ENCODE peak calls at places on chromosome 9, in seven cellular contexts. One of them, this sample, is unnamed.

GRCh38 chr9:33924978-33925797 is 108.2 kb downstream of the UBE2R2 start:
- DNase-seq in MM.1S: peak; percentile 19
- DNase-seq in fibroblast of lung: peak; percentile 62
- DNase-seq in GM23338: peak; percentile 85
- DNase-seq in left lung: no peak
- DNase-seq in GM06990: no peak
- DNase-seq in cardiac fibroblast: peak; percentile 69
- DNase-seq in this sample: no peak

GRCh38 chr9:133587051-133587450 is 22.1 kb downstream of the FAM163B start:
- DNase-seq in MM.1S: no peak
- DNase-seq in fibroblast of lung: no peak
- DNase-seq in GM23338: no peak
- DNase-seq in left lung: no peak
- DNase-seq in GM06990: no peak
- DNase-seq in cardiac fibroblast: no peak
- DNase-seq in this sample: no peak

GRCh38 chr9:128211551-128212281 is 8.5 kb downstream of the DNM1 start:
- DNase-seq in MM.1S: no peak
- DNase-seq in fibroblast of lung: no peak
- DNase-seq in GM23338: no peak
- DNase-seq in left lung: no peak
- DNase-seq in GM06990: no peak
- DNase-seq in cardiac fibroblast: no peak
- DNase-seq in this sample: no peak

GRCh38 chr9:121453232-121453892 is 46.3 kb downstream of the GGTA1 start:
- DNase-seq in MM.1S: no peak
- DNase-seq in fibroblast of lung: no peak
- DNase-seq in GM23338: peak; percentile 31
- DNase-seq in left lung: no peak
- DNase-seq in GM06990: no peak
- DNase-seq in cardiac fibroblast: peak; percentile 25
- DNase-seq in this sample: no peak

GRCh38 chr9:123425261-123425821 is 69.3 kb downstream of the CRB2 start:
- DNase-seq in MM.1S: no peak
- DNase-seq in fibroblast of lung: no peak
- DNase-seq in GM23338: no peak
- DNase-seq in left lung: no peak
- DNase-seq in GM06990: no peak
- DNase-seq in cardiac fibroblast: no peak
- DNase-seq in this sample: no peak

GRCh38 chr9:137411670-137412380 is 11.1 kb downstream of the EXD3 start:
- DNase-seq in MM.1S: peak; percentile 64
- DNase-seq in fibroblast of lung: peak; percentile 85
- DNase-seq in GM23338: no peak
- DNase-seq in left lung: peak; percentile 81
- DNase-seq in GM06990: peak; percentile 68
- DNase-seq in cardiac fibroblast: peak; percentile 95
- DNase-seq in this sample: peak; percentile 49

GRCh38 chr9:129252937-129253819 is 75.1 kb upstream of the IER5L start:
- DNase-seq in MM.1S: no peak
- DNase-seq in fibroblast of lung: no peak
- DNase-seq in GM23338: no peak
- DNase-seq in left lung: peak; percentile 25
- DNase-seq in GM06990: no peak
- DNase-seq in cardiac fibroblast: no peak
- DNase-seq in this sample: no peak

GRCh38 chr9:6757988-6758417 is 230 bp downstream of the KDM4C start:
- DNase-seq in MM.1S: no peak
- DNase-seq in fibroblast of lung: no peak
- DNase-seq in GM23338: peak; percentile 97
- DNase-seq in left lung: peak; percentile 96
- DNase-seq in GM06990: no peak
- DNase-seq in cardiac fibroblast: no peak
- DNase-seq in this sample: no peak

GRCh38 chr9:82031538-82032280 is 43.1 kb downstream of the SPATA31D1 start:
- DNase-seq in MM.1S: no peak
- DNase-seq in fibroblast of lung: peak; percentile 73
- DNase-seq in GM23338: no peak
- DNase-seq in left lung: no peak
- DNase-seq in GM06990: no peak
- DNase-seq in cardiac fibroblast: peak; percentile 84
- DNase-seq in this sample: peak; percentile 74

GRCh38 chr9:91208837-91209236 is 152.9 kb downstream of the AUH start:
- DNase-seq in MM.1S: no peak
- DNase-seq in fibroblast of lung: no peak
- DNase-seq in GM23338: no peak
- DNase-seq in left lung: no peak
- DNase-seq in GM06990: peak; percentile 17
- DNase-seq in cardiac fibroblast: no peak
- DNase-seq in this sample: no peak

GRCh38 chr9:137294091-137294683 is 7.9 kb downstream of the NRARP start:
- DNase-seq in MM.1S: peak; percentile 29
- DNase-seq in fibroblast of lung: peak; percentile 76
- DNase-seq in GM23338: peak; percentile 81
- DNase-seq in left lung: no peak
- DNase-seq in GM06990: no peak
- DNase-seq in cardiac fibroblast: peak; percentile 78
- DNase-seq in this sample: no peak

GRCh38 chr9:121120386-121120785 is 45.6 kb downstream of the CNTRL start:
- DNase-seq in MM.1S: no peak
- DNase-seq in fibroblast of lung: no peak
- DNase-seq in GM23338: no peak
- DNase-seq in left lung: no peak
- DNase-seq in GM06990: no peak
- DNase-seq in cardiac fibroblast: no peak
- DNase-seq in this sample: no peak

GRCh38 chr9:4743131-4743875 is 2.3 kb upstream of the AK3 start:
- DNase-seq in MM.1S: no peak
- DNase-seq in fibroblast of lung: no peak
- DNase-seq in GM23338: peak; percentile 32
- DNase-seq in left lung: no peak
- DNase-seq in GM06990: no peak
- DNase-seq in cardiac fibroblast: no peak
- DNase-seq in this sample: no peak

GRCh38 chr9:129023036-129023907 is 4.9 kb downstream of the SH3GLB2 start:
- DNase-seq in MM.1S: no peak
- DNase-seq in fibroblast of lung: peak; percentile 88
- DNase-seq in GM23338: no peak
- DNase-seq in left lung: no peak
- DNase-seq in GM06990: no peak
- DNase-seq in cardiac fibroblast: peak; percentile 72
- DNase-seq in this sample: peak; percentile 90

GRCh38 chr9:129313331-129313955 is 135.4 kb upstream of the IER5L start:
- DNase-seq in MM.1S: no peak
- DNase-seq in fibroblast of lung: no peak
- DNase-seq in GM23338: no peak
- DNase-seq in left lung: peak; percentile 28
- DNase-seq in GM06990: no peak
- DNase-seq in cardiac fibroblast: no peak
- DNase-seq in this sample: no peak

GRCh38 chr9:130962418-130963316 is 23.6 kb upstream of the FIBCD1 start:
- DNase-seq in MM.1S: no peak
- DNase-seq in fibroblast of lung: peak; percentile 93
- DNase-seq in GM23338: no peak
- DNase-seq in left lung: peak; percentile 68
- DNase-seq in GM06990: no peak
- DNase-seq in cardiac fibroblast: peak; percentile 95
- DNase-seq in this sample: peak; percentile 65

GRCh38 chr9:115264333-115264732 is 146.4 kb upstream of the TNC start:
- DNase-seq in MM.1S: no peak
- DNase-seq in fibroblast of lung: peak; percentile 44
- DNase-seq in GM23338: no peak
- DNase-seq in left lung: no peak
- DNase-seq in GM06990: no peak
- DNase-seq in cardiac fibroblast: peak; percentile 45
- DNase-seq in this sample: no peak

DNA sequence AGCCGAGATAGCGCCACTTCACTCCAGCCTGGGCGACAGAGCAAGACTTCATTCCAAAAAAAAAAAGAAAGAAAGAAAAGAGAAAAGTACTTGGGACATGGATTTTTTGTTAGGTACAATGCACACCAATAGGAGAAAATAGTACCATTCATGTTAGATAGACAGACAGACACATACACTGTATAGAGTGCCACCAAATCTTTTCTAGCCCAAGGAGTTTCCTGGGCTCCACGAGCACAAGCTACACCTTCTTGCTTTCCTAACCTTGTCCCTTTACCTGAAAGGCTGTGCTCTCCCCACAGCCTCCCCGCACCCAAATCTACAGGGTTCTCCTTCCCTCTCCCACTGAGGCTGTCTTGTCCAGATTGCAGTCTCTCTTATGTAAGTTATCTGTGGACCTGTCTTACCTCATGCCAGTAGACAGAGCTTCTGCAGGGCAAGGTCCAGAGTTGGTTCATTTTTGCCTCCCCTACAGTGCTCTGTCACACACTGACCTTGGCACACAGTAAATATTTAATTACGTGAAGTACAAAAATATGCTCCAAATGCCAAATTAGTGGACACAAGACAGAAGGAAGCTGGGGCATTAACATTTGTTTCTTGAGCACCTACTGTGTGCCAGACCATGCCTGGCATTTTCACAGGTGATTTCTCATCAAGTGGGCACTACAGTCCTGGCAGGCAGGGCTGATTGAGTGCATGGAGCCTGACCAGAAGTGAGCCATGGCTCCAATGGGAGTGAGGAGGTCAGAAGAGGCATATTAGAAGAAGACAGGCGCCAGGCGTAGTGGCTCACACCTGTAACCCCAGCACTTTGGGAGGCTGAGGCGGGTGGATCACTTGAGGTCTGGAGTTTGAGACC is 5.9 kb downstream of the ALAD start:
- DNase-seq in MM.1S: no peak
- DNase-seq in fibroblast of lung: no peak
- DNase-seq in GM23338: no peak
- DNase-seq in left lung: no peak
- DNase-seq in GM06990: no peak
- DNase-seq in cardiac fibroblast: no peak
- DNase-seq in this sample: no peak
- TF ChIP-seq CTCF in MM.1S: no peak
- TF ChIP-seq CTCF in fibroblast of lung: no peak
- TF ChIP-seq CTCF in GM23338: no peak
- TF ChIP-seq CTCF in left lung: no peak
- TF ChIP-seq CTCF in GM06990: no peak
- TF ChIP-seq CTCF in cardiac fibroblast: no peak
- TF ChIP-seq CTCF in this sample: no peak

GRCh38 chr9:698937-699336 is 142.6 kb upstream of the DMRT1 start:
- DNase-seq in MM.1S: no peak
- DNase-seq in fibroblast of lung: no peak
- DNase-seq in GM23338: no peak
- DNase-seq in left lung: no peak
- DNase-seq in GM06990: no peak
- DNase-seq in cardiac fibroblast: no peak
- DNase-seq in this sample: no peak

GRCh38 chr9:695252-695651 is 146.2 kb upstream of the DMRT1 start:
- DNase-seq in MM.1S: no peak
- DNase-seq in fibroblast of lung: no peak
- DNase-seq in GM23338: no peak
- DNase-seq in left lung: no peak
- DNase-seq in GM06990: no peak
- DNase-seq in cardiac fibroblast: peak; percentile 5
- DNase-seq in this sample: no peak

GRCh38 chr9:698276-698675 is 143.2 kb upstream of the DMRT1 start:
- DNase-seq in MM.1S: no peak
- DNase-seq in fibroblast of lung: peak; percentile 30
- DNase-seq in GM23338: no peak
- DNase-seq in left lung: no peak
- DNase-seq in GM06990: no peak
- DNase-seq in cardiac fibroblast: peak; percentile 71
- DNase-seq in this sample: no peak

GRCh38 chr9:694499-695154 is 146.9 kb upstream of the DMRT1 start:
- DNase-seq in MM.1S: no peak
- DNase-seq in fibroblast of lung: peak; percentile 70
- DNase-seq in GM23338: no peak
- DNase-seq in left lung: no peak
- DNase-seq in GM06990: no peak
- DNase-seq in cardiac fibroblast: peak; percentile 97
- DNase-seq in this sample: no peak

DNA sequence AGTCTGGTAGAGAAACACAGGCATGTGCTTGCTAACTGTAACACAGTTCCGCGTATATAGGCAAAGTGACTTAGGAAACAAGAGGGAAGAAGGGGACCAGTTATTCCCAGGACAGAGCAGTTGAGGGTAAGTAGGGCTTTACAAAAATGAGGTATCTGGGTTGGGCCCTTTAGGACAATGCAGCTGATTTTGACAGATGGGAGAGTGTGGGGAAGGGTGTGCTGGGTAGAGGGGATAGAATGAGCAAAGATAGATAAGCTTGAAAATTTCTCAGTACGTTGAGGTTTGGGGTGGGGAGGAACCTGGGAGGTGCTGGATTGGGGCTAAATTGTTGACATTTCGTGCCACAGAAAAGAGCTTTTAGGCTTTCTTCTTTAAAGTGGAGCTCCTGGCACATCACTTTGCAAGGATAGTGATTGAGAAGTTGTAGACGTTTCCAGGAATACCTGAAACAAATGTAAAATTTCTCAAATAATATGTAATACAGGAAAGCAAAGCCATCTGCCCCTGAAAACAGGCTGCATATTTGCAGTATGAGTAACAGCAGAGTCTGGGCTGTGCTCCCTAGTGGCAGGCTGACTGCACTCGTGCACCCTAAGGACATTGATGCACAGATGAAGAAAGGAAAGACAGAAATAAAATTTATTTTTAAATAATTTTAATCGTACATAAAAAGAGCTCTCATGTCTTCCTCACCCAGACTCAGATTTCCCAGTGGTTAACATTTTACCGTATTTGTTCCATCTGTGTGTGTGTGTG is 145.0 kb upstream of the DMRT1 start:
- DNase-seq in MM.1S: no peak
- DNase-seq in fibroblast of lung: peak; percentile 68
- DNase-seq in GM23338: no peak
- DNase-seq in left lung: no peak
- DNase-seq in GM06990: no peak
- DNase-seq in cardiac fibroblast: peak; percentile 85
- DNase-seq in this sample: no peak
- TF ChIP-seq CTCF in MM.1S: no peak
- TF ChIP-seq CTCF in fibroblast of lung: peak; percentile 39
- TF ChIP-seq CTCF in GM23338: no peak
- TF ChIP-seq CTCF in left lung: no peak
- TF ChIP-seq CTCF in GM06990: no peak
- TF ChIP-seq CTCF in cardiac fibroblast: peak; percentile 41
- TF ChIP-seq CTCF in this sample: peak; percentile 37

DNA sequence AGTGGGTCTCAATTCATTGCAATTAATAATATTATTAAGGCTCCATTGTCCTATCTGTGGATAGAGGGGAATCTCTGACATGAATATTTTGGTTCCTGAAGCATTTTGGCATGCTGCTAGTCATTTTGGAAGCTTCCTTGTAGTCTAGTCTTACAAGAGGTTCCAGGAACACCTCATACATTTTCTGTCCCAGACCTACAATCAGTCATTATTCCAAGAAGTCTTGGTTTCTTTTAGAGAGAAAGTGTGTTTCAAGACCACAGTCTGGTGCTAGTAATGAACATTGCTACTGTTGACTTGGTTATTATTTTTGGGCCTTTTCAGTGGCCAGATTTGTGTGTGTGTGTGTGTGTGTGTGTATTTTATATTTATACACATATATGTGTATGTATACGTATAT is 98.9 kb downstream of the ERCC6L2 start:
- DNase-seq in MM.1S: no peak
- DNase-seq in fibroblast of lung: no peak
- DNase-seq in GM23338: no peak
- DNase-seq in left lung: no peak
- DNase-seq in GM06990: no peak
- DNase-seq in cardiac fibroblast: no peak
- DNase-seq in this sample: no peak
- TF ChIP-seq CTCF in MM.1S: no peak
- TF ChIP-seq CTCF in fibroblast of lung: no peak
- TF ChIP-seq CTCF in GM23338: no peak
- TF ChIP-seq CTCF in left lung: no peak
- TF ChIP-seq CTCF in GM06990: no peak
- TF ChIP-seq CTCF in cardiac fibroblast: no peak
- TF ChIP-seq CTCF in this sample: no peak

GRCh38 chr9:88011005-88011766 is 36.9 kb upstream of the CDK20 start:
- DNase-seq in MM.1S: no peak
- DNase-seq in fibroblast of lung: peak; percentile 32
- DNase-seq in GM23338: peak; percentile 52
- DNase-seq in left lung: no peak
- DNase-seq in GM06990: no peak
- DNase-seq in cardiac fibroblast: peak; percentile 11
- DNase-seq in this sample: no peak
- TF ChIP-seq CTCF in MM.1S: no peak
- TF ChIP-seq CTCF in fibroblast of lung: peak; percentile 41
- TF ChIP-seq CTCF in GM23338: peak; percentile 50
- TF ChIP-seq CTCF in left lung: no peak
- TF ChIP-seq CTCF in GM06990: no peak
- TF ChIP-seq CTCF in cardiac fibroblast: no peak
- TF ChIP-seq CTCF in this sample: peak; percentile 30

This sample was measured in AG09319.